ENCODE peak calls at places on chromosomes 2 and 18, in nine cellular contexts. K is H1, X is A549, O is HCT116, C is transverse colon, T is breast epithelium, R is right lobe of liver, Q is IMR-90, H is thyroid gland. I is an unnamed sample.

GRCh38 chr2:10144771-10145518 is 22.4 kb downstream of the RRM2 start:
- DNase-seq in K (no peak), X (no peak), O (no peak), C (no peak), T (no peak), R (no peak), Q (no peak), H (no peak), I (no peak)

GRCh38 chr2:101188683-101189405 is 37.7 kb upstream of the TBC1D8 start:
- DNase-seq in K (no peak), X (peak), O (peak), C (peak), T (no peak), R (no peak), Q (peak), H (no peak), I (no peak)

GRCh38 chr2:25926913-25927312 is 48.6 kb upstream of the ASXL2 start:
- DNase-seq in K (no peak), X (no peak), O (no peak), C (no peak), T (no peak), R (no peak), Q (no peak), H (no peak), I (no peak)

GRCh38 chr2:201950606-201951005 is 83.0 kb upstream of the FZD7 start:
- DNase-seq in K (no peak), X (no peak), O (no peak), C (no peak), T (no peak), R (no peak), Q (peak), H (no peak), I (no peak)

GRCh38 chr2:33620-34019 is 12.7 kb downstream of the FAM110C start:
- DNase-seq in K (no peak), X (no peak), O (peak), C (peak), T (no peak), R (no peak), Q (no peak), H (no peak), I (no peak)

GRCh38 chr2:241702155-241702404 is 241 bp downstream of the ING5 start:
- DNase-seq in K (no peak), X (peak), O (no peak), C (no peak), T (no peak), R (no peak), Q (peak), H (no peak), I (no peak)

GRCh38 chr2:28393115-28393836 is 618 bp downstream of the FOSL2 start:
- DNase-seq in K (no peak), X (peak), O (no peak), C (peak), T (peak), R (peak), Q (peak), H (peak), I (peak)

GRCh38 chr2:60567919-60568874 is 14.7 kb upstream of the BCL11A start:
- DNase-seq in K (no peak), X (no peak), O (no peak), C (no peak), T (no peak), R (no peak), Q (no peak), H (no peak), I (no peak)

GRCh38 chr18:44602845-44603244 is 77.8 kb upstream of the SETBP1 start:
- DNase-seq in K (no peak), X (no peak), O (no peak), C (no peak), T (no peak), R (no peak), Q (no peak), H (no peak), I (no peak)

GRCh38 chr2:85899849-85900248 is 11.1 kb upstream of the ST3GAL5 start:
- DNase-seq in K (no peak), X (no peak), O (no peak), C (no peak), T (no peak), R (no peak), Q (no peak), H (peak), I (no peak)

GRCh38 chr2:152543717-152544116 is 173.5 kb downstream of the PRPF40A start:
- DNase-seq in K (no peak), X (no peak), O (no peak), C (no peak), T (no peak), R (no peak), Q (no peak), H (no peak), I (no peak)

GRCh38 chr2:160510617-160511016 is 17.0 kb upstream of the RBMS1 start:
- DNase-seq in K (no peak), X (no peak), O (no peak), C (no peak), T (no peak), R (no peak), Q (no peak), H (peak), I (no peak)

GRCh38 chr2:221997100-221997499 is 301.7 kb downstream of the PAX3 start:
- DNase-seq in K (no peak), X (peak), O (peak), C (no peak), T (no peak), R (no peak), Q (peak), H (no peak), I (no peak)

GRCh38 chr2:22855081-22855480 is 529.9 kb upstream of the KLHL29 start:
- DNase-seq in K (no peak), X (no peak), O (no peak), C (no peak), T (no peak), R (no peak), Q (no peak), H (no peak), I (no peak)

GRCh38 chr2:95730813-95731212 is 139.0 kb downstream of the TRIM43 start:
- DNase-seq in K (no peak), X (no peak), O (no peak), C (no peak), T (no peak), R (no peak), Q (no peak), H (no peak), I (no peak)

GRCh38 chr2:199738723-199739412 is 112.1 kb downstream of the FTCDNL1 start:
- DNase-seq in K (no peak), X (peak), O (no peak), C (no peak), T (no peak), R (no peak), Q (peak), H (no peak), I (no peak)

GRCh38 chr18:67359868-67360838 is 156.4 kb downstream of the DSEL start:
- DNase-seq in K (no peak), X (peak), O (no peak), C (peak), T (no peak), R (no peak), Q (peak), H (no peak), I (peak)

GRCh38 chr2:189641047-189641446 is 20.2 kb upstream of the ASNSD1 start:
- DNase-seq in K (no peak), X (no peak), O (no peak), C (no peak), T (no peak), R (no peak), Q (no peak), H (no peak), I (no peak)

GRCh38 chr2:149098722-149099121 is 60.2 kb downstream of the LYPD6B start:
- DNase-seq in K (no peak), X (no peak), O (no peak), C (no peak), T (no peak), R (no peak), Q (no peak), H (no peak), I (no peak)

GRCh38 chr2:1060987-1061386 is 110.3 kb downstream of the SNTG2 start:
- DNase-seq in K (no peak), X (no peak), O (no peak), C (no peak), T (no peak), R (no peak), Q (no peak), H (no peak), I (no peak)

DNA sequence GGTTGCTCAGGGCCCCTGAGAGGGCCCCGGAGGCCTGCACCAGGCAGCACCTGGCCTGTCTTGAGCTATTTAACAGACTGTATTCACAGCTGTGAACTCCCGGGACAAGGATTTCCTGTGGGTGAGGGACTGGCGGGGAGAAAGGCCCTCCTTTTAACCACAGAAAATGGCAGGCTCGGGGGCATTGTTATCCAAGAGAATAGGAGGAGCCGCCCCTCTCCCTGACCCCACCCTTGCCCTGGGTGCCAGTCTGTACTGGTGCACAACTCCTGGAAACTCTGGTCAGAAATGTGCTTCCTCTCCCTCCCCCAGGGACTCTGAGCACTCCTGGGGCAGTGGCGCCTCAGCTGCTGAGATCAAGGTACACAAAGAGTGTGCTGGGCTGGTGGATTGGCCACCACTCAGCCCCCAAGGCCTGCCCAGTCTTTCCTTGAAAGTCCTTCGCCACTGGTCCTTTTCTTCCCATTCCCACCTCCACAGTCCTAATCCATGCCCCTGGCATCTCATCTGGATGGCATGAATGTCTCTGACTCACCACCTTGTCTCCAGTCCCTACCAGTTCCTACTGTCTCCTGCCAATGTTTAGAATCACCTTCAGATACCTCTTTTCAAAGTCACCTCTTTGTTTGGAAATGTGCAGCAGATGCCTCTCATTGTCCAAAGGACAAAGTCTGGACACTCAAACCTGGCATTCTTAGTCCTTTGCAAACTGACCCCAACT is 19.6 kb upstream of the EPAS1 start:
- DNase-seq in K (no peak), X (no peak), O (no peak), C (no peak), T (no peak), R (no peak), Q (no peak), H (no peak), I (peak)
- H3K27ac ChIP-seq in K (no peak), X (peak), O (no peak), C (no peak), T (no peak), R (no peak), Q (no peak), H (no peak), I (peak)

GRCh38 chr2:113077921-113078320 is 10.2 kb downstream of the IL1F10 start:
- DNase-seq in K (no peak), X (peak), O (no peak), C (no peak), T (no peak), R (peak), Q (no peak), H (peak), I (no peak)

GRCh38 chr2:113078350-113078839 is 10.6 kb downstream of the IL1F10 start:
- DNase-seq in K (no peak), X (peak), O (peak), C (no peak), T (no peak), R (peak), Q (no peak), H (peak), I (no peak)

GRCh38 chr2:113081458-113082210 is 13.9 kb downstream of the IL1F10 start:
- DNase-seq in K (no peak), X (no peak), O (no peak), C (no peak), T (no peak), R (no peak), Q (no peak), H (no peak), I (no peak)

GRCh38 chr2:113079123-113079522 is 11.4 kb downstream of the IL1F10 start:
- DNase-seq in K (no peak), X (no peak), O (no peak), C (no peak), T (no peak), R (no peak), Q (no peak), H (no peak), I (no peak)

DNA sequence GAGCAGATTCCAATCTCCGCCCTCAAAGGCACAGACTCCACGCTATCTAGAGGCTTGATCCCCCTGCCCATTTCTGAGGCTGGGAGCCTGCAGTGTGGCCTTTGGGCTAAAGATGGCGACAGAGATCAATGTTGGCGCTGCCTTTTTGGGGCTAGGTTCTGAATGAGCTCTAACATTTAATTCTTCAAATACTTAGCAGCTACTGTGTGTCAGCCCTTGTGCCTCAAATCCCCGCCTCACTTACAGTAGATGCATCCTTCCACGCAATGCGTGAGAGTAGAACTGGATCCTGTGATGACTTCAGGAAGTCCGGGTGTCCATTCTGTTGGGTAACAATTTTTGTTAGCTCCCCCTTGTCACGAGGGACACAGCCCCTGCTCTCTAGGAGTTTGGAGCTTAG is 12.4 kb downstream of the IL1F10 start:
- DNase-seq in K (peak), X (peak), O (peak), C (peak), T (no peak), R (peak), Q (no peak), H (peak), I (no peak)
- TF ChIP-seq CTCF in K (peak), X (peak), O (peak), C (peak), T (peak), R (peak), Q (peak), H (peak), I (peak)

GRCh38 chr2:157441072-157441454 is 2.8 kb downstream of the CYTIP start:
- DNase-seq in K (no peak), X (no peak), O (no peak), C (peak), T (no peak), R (no peak), Q (no peak), H (no peak), I (peak)

GRCh38 chr2:157438907-157439791 is 4.7 kb downstream of the CYTIP start:
- DNase-seq in K (no peak), X (no peak), O (no peak), C (no peak), T (no peak), R (no peak), Q (no peak), H (no peak), I (no peak)

GRCh38 chr2:157439792-157440186 is 4.1 kb downstream of the CYTIP start:
- DNase-seq in K (no peak), X (no peak), O (no peak), C (peak), T (no peak), R (no peak), Q (no peak), H (no peak), I (no peak)

GRCh38 chr2:157442136-157442535 is 1.8 kb downstream of the CYTIP start:
- DNase-seq in K (no peak), X (no peak), O (no peak), C (no peak), T (no peak), R (no peak), Q (no peak), H (no peak), I (no peak)

DNA sequence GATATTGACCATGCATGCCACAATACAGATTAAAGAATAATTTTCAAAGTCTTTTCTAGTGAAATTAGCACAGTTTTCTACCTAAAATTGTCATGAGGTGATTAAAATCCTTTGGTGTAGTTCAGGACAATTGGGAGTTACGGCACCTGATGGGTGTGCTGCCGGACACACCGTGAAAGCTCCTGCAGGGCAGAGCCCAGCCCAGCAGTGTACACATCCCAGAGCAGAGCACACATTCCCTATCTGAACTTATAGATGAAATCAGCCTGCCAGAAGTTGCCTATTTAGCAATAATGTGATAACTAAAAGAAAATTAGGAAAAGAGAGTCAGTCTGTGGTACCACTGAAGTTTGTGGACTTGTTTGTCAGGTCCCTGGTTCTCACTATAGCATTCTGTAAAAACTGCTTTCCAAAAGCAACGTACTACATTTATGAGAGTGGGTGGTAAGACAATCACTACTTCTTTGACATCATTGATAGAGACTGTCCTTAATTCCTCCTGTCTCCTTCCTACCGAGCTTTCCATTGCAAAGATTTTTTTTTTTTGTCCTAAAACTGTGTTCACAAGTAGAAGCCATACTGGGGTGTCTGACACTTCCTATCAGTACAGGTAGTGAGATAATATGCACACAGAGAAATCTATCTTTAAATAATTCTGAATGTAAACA is 3.4 kb downstream of the CYTIP start:
- DNase-seq in K (no peak), X (no peak), O (no peak), C (peak), T (no peak), R (no peak), Q (no peak), H (no peak), I (no peak)
- TF ChIP-seq POLR2A in K (no peak), X (no peak), O (no peak), C (no peak), T (no peak), R (no peak), Q (no peak), H (no peak), I (no peak)

GRCh38 chr18:48623468-48624220 is 84.8 kb downstream of the CTIF start:
- DNase-seq in K (no peak), X (peak), O (no peak), C (no peak), T (no peak), R (no peak), Q (peak), H (no peak), I (no peak)

GRCh38 chr18:48619501-48619900 is 80.7 kb downstream of the CTIF start:
- DNase-seq in K (no peak), X (no peak), O (no peak), C (no peak), T (no peak), R (no peak), Q (no peak), H (no peak), I (no peak)

GRCh38 chr18:48621240-48621639 is 82.4 kb downstream of the CTIF start:
- DNase-seq in K (no peak), X (peak), O (no peak), C (no peak), T (no peak), R (no peak), Q (peak), H (no peak), I (no peak)

GRCh38 chr18:48621815-48622555 is 83.2 kb downstream of the CTIF start:
- DNase-seq in K (no peak), X (no peak), O (no peak), C (no peak), T (no peak), R (no peak), Q (peak), H (no peak), I (no peak)

GRCh38 chr18:48622911-48623431 is 84.1 kb downstream of the CTIF start:
- DNase-seq in K (no peak), X (no peak), O (no peak), C (no peak), T (no peak), R (no peak), Q (peak), H (peak), I (no peak)
- H3K27ac ChIP-seq in K (no peak), X (peak), O (no peak), C (peak), T (peak), R (no peak), Q (peak), H (peak), I (no peak)